ENCODE peak calls at places on chromosomes 16 and 17, in five cellular contexts. J is aorta, E is prostate gland, H is SK-N-SH, D is WERI-Rb-1. P is an unnamed sample.

GRCh38 chr17:76641501-76641900 is 2.1 kb downstream of the ST6GALNAC1 start:
- DNase-seq in J (no peak), E (no peak), H (no peak), D (no peak), P (no peak)

GRCh38 chr16:57475711-57476339 is 10.5 kb downstream of the DOK4 start:
- DNase-seq in J (no peak), E (no peak), H (peak; percentile 83), D (peak; percentile 72), P (no peak)

GRCh38 chr17:79707931-79708891 is 22.5 kb upstream of the ENPP7 start:
- DNase-seq in J (no peak), E (peak; percentile 30), H (peak; percentile 89), D (peak; percentile 83), P (peak; percentile 46)

GRCh38 chr17:48621410-48622387 is 4.5 kb downstream of the HOXB9 start:
- DNase-seq in J (no peak), E (no peak), H (no peak), D (no peak), P (no peak)

GRCh38 chr17:2025220-2025621 is at the start of gene RTN4RL1:
- DNase-seq in J (peak; percentile 83), E (peak; percentile 81), H (peak; percentile 78), D (peak; percentile 89), P (peak; percentile 86)

GRCh38 chr17:66445229-66445628 is 142.8 kb downstream of the PRKCA start:
- DNase-seq in J (no peak), E (no peak), H (no peak), D (no peak), P (no peak)

GRCh38 chr17:77882481-77883212 is 75.9 kb upstream of the TNRC6C start:
- DNase-seq in J (peak; percentile 84), E (no peak), H (no peak), D (peak; percentile 9), P (peak; percentile 46)

GRCh38 chr16:50173318-50173717 is 20.2 kb downstream of the TENT4B start:
- DNase-seq in J (no peak), E (no peak), H (no peak), D (no peak), P (no peak)

GRCh38 chr17:60676758-60677307 is 818 bp upstream of the BCAS3 start:
- DNase-seq in J (no peak), E (no peak), H (no peak), D (no peak), P (no peak)

GRCh38 chr17:45149669-45150603 is 1.7 kb downstream of the HEXIM1 start:
- DNase-seq in J (peak; percentile 84), E (peak; percentile 68), H (peak; percentile 44), D (peak; percentile 66), P (peak; percentile 70)

GRCh38 chr16:11250091-11250785 is 5.8 kb downstream of the SOCS1 start:
- DNase-seq in J (no peak), E (no peak), H (no peak), D (no peak), P (no peak)

GRCh38 chr16:87721622-87722565 is 43.9 kb downstream of the KLHDC4 start:
- DNase-seq in J (no peak), E (no peak), H (no peak), D (no peak), P (no peak)

GRCh38 chr16:77288222-77288621 is 89.0 kb downstream of the SYCE1L start:
- DNase-seq in J (no peak), E (no peak), H (no peak), D (no peak), P (no peak)

GRCh38 chr16:73713817-73714495 is 582.7 kb upstream of the PSMD7 start:
- DNase-seq in J (no peak), E (no peak), H (peak; percentile 37), D (peak; percentile 53), P (no peak)

GRCh38 chr17:64178011-64178825 is 48.3 kb upstream of the ERN1 start:
- DNase-seq in J (no peak), E (no peak), H (peak; percentile 71), D (peak; percentile 77), P (no peak)

GRCh38 chr17:65183736-65184135 is 46.6 kb downstream of the RGS9 start:
- DNase-seq in J (no peak), E (peak; percentile 4), H (no peak), D (no peak), P (no peak)

GRCh38 chr17:47848198-47848513 is 2.8 kb downstream of the SP6 start:
- DNase-seq in J (no peak), E (no peak), H (no peak), D (no peak), P (no peak)

GRCh38 chr16:48912360-48912759 is 302.4 kb upstream of the N4BP1 start:
- DNase-seq in J (no peak), E (no peak), H (no peak), D (no peak), P (no peak)

GRCh38 chr16:14089283-14089823 is 18.2 kb downstream of the MRTFB start:
- DNase-seq in J (no peak), E (no peak), H (no peak), D (no peak), P (no peak)

GRCh38 chr17:77840156-77840555 is 118.3 kb upstream of the TNRC6C start:
- DNase-seq in J (peak; percentile 50), E (no peak), H (no peak), D (no peak), P (peak; percentile 68)

GRCh38 chr17:49986396-49987289 is 8.4 kb downstream of the DLX3 start:
- DNase-seq in J (no peak), E (no peak), H (peak; percentile 26), D (no peak), P (no peak)

GRCh38 chr17:28693866-28694265 is 17.8 kb downstream of the PROCA1 start:
- DNase-seq in J (no peak), E (no peak), H (no peak), D (no peak), P (no peak)

GRCh38 chr17:55813944-55814343 is 63.1 kb downstream of the PCTP start:
- DNase-seq in J (no peak), E (no peak), H (no peak), D (no peak), P (no peak)

GRCh38 chr16:2476345-2476720 is 1.4 kb downstream of the TBC1D24 start:
- DNase-seq in J (no peak), E (no peak), H (no peak), D (no peak), P (no peak)

GRCh38 chr17:66633322-66633965 is 201.5 kb upstream of the CACNG5 start:
- DNase-seq in J (no peak), E (no peak), H (no peak), D (no peak), P (no peak)

GRCh38 chr16:48081656-48082055 is 74.1 kb downstream of the ABCC12 start:
- DNase-seq in J (no peak), E (no peak), H (no peak), D (no peak), P (no peak)

GRCh38 chr17:5759501-5759925 is 175.2 kb upstream of the NLRP1 start:
- DNase-seq in J (no peak), E (no peak), H (no peak), D (no peak), P (no peak)

GRCh38 chr17:32793841-32794240 is 83.1 kb downstream of the MYO1D start:
- DNase-seq in J (no peak), E (no peak), H (no peak), D (no peak), P (no peak)

GRCh38 chr17:80260791-80261158 is at the start of gene RNF213:
- DNase-seq in J (peak; percentile 70), E (peak; percentile 29), H (peak; percentile 98), D (peak; percentile 66), P (peak; percentile 77)

GRCh38 chr17:7557825-7558543 is 566 bp upstream of the TNFSF13 start:
- DNase-seq in J (peak; percentile 94), E (peak; percentile 94), H (peak; percentile 82), D (peak; percentile 30), P (peak; percentile 91)

GRCh38 chr16:5604770-5605169 is 507.2 kb upstream of the EEF2KMT start:
- DNase-seq in J (no peak), E (no peak), H (peak; percentile 53), D (peak; percentile 46), P (no peak)

GRCh38 chr16:84199097-84199496 is 8.1 kb downstream of the ADAD2 start:
- DNase-seq in J (no peak), E (no peak), H (no peak), D (peak; percentile 14), P (no peak)

GRCh38 chr16:84199861-84200260 is 8.9 kb downstream of the ADAD2 start:
- DNase-seq in J (peak; percentile 65), E (peak; percentile 47), H (no peak), D (no peak), P (no peak)

GRCh38 chr16:84197487-84198128 is 6.7 kb downstream of the ADAD2 start:
- DNase-seq in J (no peak), E (no peak), H (no peak), D (no peak), P (no peak)

GRCh38 chr16:84196727-84197486 is 6.0 kb downstream of the ADAD2 start:
- DNase-seq in J (no peak), E (peak; percentile 69), H (no peak), D (no peak), P (no peak)

GRCh38 chr16:84198401-84198800 is 7.4 kb downstream of the ADAD2 start:
- DNase-seq in J (no peak), E (no peak), H (no peak), D (no peak), P (no peak)
- H3K9me3 ChIP-seq in J (no peaks in the 10 kb centered on the region), E (no peaks in the 10 kb centered on the region), H (no peaks in the 10 kb centered on the region), D (no peaks in the 10 kb centered on the region), P (no peaks in the 10 kb centered on the region)

DNA sequence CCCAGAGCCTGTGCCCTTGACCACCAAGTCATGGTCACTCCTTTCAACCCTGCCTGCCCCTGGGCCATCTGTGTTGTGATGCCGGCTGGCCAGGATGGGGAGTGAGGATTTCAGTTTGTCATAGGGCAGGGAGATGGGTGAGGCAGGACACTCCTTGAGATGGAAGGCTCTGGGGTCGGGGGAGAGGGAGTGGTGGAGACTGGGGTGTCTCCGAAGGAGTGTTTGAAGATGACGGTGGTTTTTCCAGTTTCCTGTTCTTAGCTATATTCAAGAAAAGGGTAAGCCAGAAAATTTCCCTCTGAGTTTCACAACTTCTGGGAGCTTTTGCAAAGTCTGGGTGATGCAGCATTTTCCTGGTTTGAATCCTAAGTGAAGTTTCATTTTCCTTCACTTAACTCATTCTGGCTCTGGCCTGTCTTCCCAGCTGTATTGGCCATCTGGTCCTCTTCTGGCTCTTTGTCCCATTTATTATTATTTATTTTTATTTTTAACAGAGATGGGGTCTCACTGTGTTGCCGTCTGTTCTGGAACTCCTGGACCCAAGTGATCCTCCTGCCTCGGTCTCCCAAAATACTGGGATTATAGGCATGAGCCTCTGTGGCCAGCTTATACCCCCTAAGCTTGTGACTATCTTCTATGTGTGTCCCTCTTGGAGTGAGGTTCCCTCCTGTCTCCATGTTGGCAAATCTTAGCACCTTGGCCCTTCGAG is 27.7 kb downstream of the ABCC1 start:
- DNase-seq in J (peak; percentile 63), E (no peak), H (no peak), D (no peak), P (peak; percentile 63)
- H3K9me3 ChIP-seq in J (no peaks in the 10 kb centered on the region), E (no peaks in the 10 kb centered on the region), H (peaks cover 8% of the 10 kb centered on the region), D (peaks cover 16% of the 10 kb centered on the region), P (peaks cover 6% of the 10 kb centered on the region)

GRCh38 chr16:75745823-75746222 is 19.5 kb upstream of the CPHXL start:
- DNase-seq in J (no peak), E (no peak), H (no peak), D (no peak), P (no peak)
- H3K9me3 ChIP-seq in J (no peaks in the 10 kb centered on the region), E (no peaks in the 10 kb centered on the region), H (peaks cover 12% of the 10 kb centered on the region), D (peaks cover 14% of the 10 kb centered on the region), P (no peaks in the 10 kb centered on the region)

DNA sequence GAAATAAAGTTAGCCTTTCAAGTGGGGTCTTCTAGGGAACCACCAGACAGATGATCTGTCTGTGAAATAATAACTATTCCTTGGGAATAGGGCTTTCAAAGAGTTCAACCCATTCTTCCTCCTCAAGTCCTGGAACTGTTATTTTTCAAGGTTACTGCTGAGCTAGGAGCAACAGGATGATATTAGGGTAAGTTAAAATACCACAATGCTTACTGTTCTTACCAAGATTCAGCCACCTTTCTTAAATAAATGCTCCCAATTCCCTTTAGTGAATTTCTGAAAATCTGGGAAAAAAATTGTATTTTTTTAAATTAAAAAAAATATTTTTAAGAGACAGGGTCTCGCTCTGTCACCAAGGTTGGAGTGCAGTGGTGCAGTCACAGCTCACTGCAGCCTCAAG is 26.9 kb upstream of the ALDH3A2 start:
- DNase-seq in J (no peak), E (no peak), H (no peak), D (no peak), P (no peak)
- H3K9me3 ChIP-seq in J (peaks cover 7% of the 10 kb centered on the region), E (no peaks in the 10 kb centered on the region), H (peaks cover 10% of the 10 kb centered on the region), D (peaks cover 11% of the 10 kb centered on the region), P (peaks cover 41% of the 10 kb centered on the region)

P was measured in psoas muscle.